ENCODE peak calls at places on chromosomes 7 and 10, in ten cellular contexts. O is H1; Z is GM23248; Y is CD8-positive, alpha-beta memory T cell; V is iPS DF 6.9; F is colonic mucosa; X is mammary epithelial cell; A is tibial artery; G is small intestine; K is ovary. W is an unnamed sample.
A peak's percentile ranks its signal among the peaks of the same experiment; 100 is the strongest.

GRCh38 chr7:2032876-2033407 is 199.8 kb downstream of the MAD1L1 start:
- DNase-seq in O (no peak), Z (no peak), Y (no peak), V (no peak), F (no peak), X (no peak), A (no peak), G (no peak), K (peak; percentile 17), W (no peak)

GRCh38 chr10:3886666-3887251 is 101.8 kb upstream of the KLF6 start:
- DNase-seq in O (no peak), Z (peak; percentile 94), Y (no peak), V (no peak), F (no peak), X (peak; percentile 92), A (peak; percentile 56), G (peak; percentile 90), K (peak; percentile 32), W (peak; percentile 70)

GRCh38 chr7:24199978-24200377 is 84.0 kb upstream of the NPY start:
- DNase-seq in O (no peak), Z (no peak), Y (no peak), V (no peak), F (no peak), X (no peak), A (no peak), G (no peak), K (no peak), W (no peak)

GRCh38 chr10:75229961-75230360 is 5.8 kb downstream of the COMTD1 start:
- DNase-seq in O (no peak), Z (peak; percentile 69), Y (no peak), V (no peak), F (no peak), X (no peak), A (no peak), G (no peak), K (no peak), W (peak; percentile 23)

GRCh38 chr10:77865585-77866324 is 60.8 kb downstream of the DLG5 start:
- DNase-seq in O (no peak), Z (no peak), Y (no peak), V (no peak), F (peak; percentile 70), X (no peak), A (no peak), G (no peak), K (no peak), W (no peak)

GRCh38 chr10:131979821-131980270 is 1.9 kb downstream of the BNIP3 start:
- DNase-seq in O (no peak), Z (peak; percentile 75), Y (no peak), V (no peak), F (no peak), X (no peak), A (no peak), G (no peak), K (peak; percentile 55), W (peak; percentile 59)

GRCh38 chr10:70341016-70341415 is 41.4 kb downstream of the LRRC20 start:
- DNase-seq in O (no peak), Z (no peak), Y (no peak), V (no peak), F (no peak), X (no peak), A (no peak), G (no peak), K (no peak), W (no peak)

GRCh38 chr10:70656489-70656888 is 15.8 kb upstream of the ADAMTS14 start:
- DNase-seq in O (no peak), Z (peak; percentile 99), Y (no peak), V (no peak), F (no peak), X (peak; percentile 99), A (no peak), G (no peak), K (no peak), W (peak; percentile 68)

GRCh38 chr7:134701272-134701671 is 54.6 kb downstream of the BPGM start:
- DNase-seq in O (no peak), Z (peak; percentile 63), Y (no peak), V (peak; percentile 29), F (no peak), X (no peak), A (no peak), G (no peak), K (no peak), W (no peak)

GRCh38 chr10:73644015-73644743 is 2.9 kb upstream of the MYOZ1 start:
- DNase-seq in O (peak; percentile 63), Z (peak; percentile 84), Y (peak; percentile 27), V (no peak), F (peak; percentile 59), X (peak; percentile 31), A (peak; percentile 58), G (peak; percentile 65), K (peak; percentile 50), W (no peak)

GRCh38 chr7:140656548-140657515 is 15.9 kb upstream of the ADCK2 start:
- DNase-seq in O (no peak), Z (peak; percentile 79), Y (no peak), V (no peak), F (peak; percentile 89), X (peak; percentile 83), A (peak; percentile 55), G (peak; percentile 88), K (peak; percentile 26), W (no peak)

GRCh38 chr7:18577096-18577771 is 81.7 kb downstream of the HDAC9 start:
- DNase-seq in O (no peak), Z (no peak), Y (no peak), V (no peak), F (no peak), X (no peak), A (no peak), G (no peak), K (no peak), W (no peak)

GRCh38 chr7:139068543-139069399 is 32.9 kb upstream of the ZC3HAV1L start:
- DNase-seq in O (no peak), Z (no peak), Y (no peak), V (no peak), F (no peak), X (no peak), A (no peak), G (no peak), K (no peak), W (no peak)
- H3K36me3 ChIP-seq in O (peaks cover 5% of the 10 kb centered on the region), Z (peaks cover 28% of the 10 kb centered on the region), Y (peaks cover 72% of the 10 kb centered on the region), V (peaks cover 21% of the 10 kb centered on the region), F (peaks cover 16% of the 10 kb centered on the region), X (peaks cover 46% of the 10 kb centered on the region), A (peaks cover 49% of the 10 kb centered on the region), G (peaks cover 37% of the 10 kb centered on the region), K (no peaks in the 10 kb centered on the region), W (peaks cover 42% of the 10 kb centered on the region)

GRCh38 chr7:144835668-144836544 is at the start of gene TPK1:
- DNase-seq in O (peak; percentile 84), Z (peak; percentile 94), Y (peak; percentile 79), V (peak; percentile 82), F (peak; percentile 91), X (peak; percentile 85), A (peak; percentile 86), G (peak; percentile 95), K (peak; percentile 89), W (peak; percentile 89)

GRCh38 chr7:144835166-144835611 is 664 bp downstream of the TPK1 start:
- DNase-seq in O (no peak), Z (peak; percentile 72), Y (no peak), V (no peak), F (peak; percentile 39), X (peak; percentile 20), A (peak; percentile 37), G (peak; percentile 54), K (peak; percentile 37), W (peak; percentile 79)

GRCh38 chr7:144834516-144835165 is 1.2 kb downstream of the TPK1 start:
- DNase-seq in O (no peak), Z (peak; percentile 68), Y (no peak), V (no peak), F (peak; percentile 61), X (no peak), A (peak; percentile 44), G (peak; percentile 66), K (no peak), W (no peak)

GRCh38 chr7:144830811-144831210 is 5.0 kb downstream of the TPK1 start:
- DNase-seq in O (no peak), Z (peak; percentile 44), Y (no peak), V (no peak), F (no peak), X (no peak), A (no peak), G (no peak), K (no peak), W (no peak)

DNA sequence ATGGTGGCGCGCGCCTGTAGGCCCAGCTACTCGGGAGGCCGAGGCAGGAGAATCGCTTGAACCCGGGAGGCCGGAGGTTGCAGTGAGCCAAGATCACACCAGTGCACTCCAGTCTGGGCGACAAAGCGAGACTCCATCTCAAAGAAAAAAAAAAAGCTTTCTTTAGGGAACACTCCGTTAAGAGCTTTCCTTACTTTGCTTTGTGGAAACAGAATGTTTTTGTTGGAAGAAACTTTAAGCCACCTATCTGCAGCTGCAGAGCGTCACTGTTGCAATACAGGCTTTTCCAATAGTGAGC is 641 bp upstream of the TPK1 start:
- DNase-seq in O (no peak), Z (no peak), Y (no peak), V (no peak), F (no peak), X (no peak), A (no peak), G (no peak), K (no peak), W (no peak)
- H3K4me3 ChIP-seq in O (peak overlapping the region; percentile 81), Z (no peak overlapping the region), Y (peak overlapping the region; percentile 98), V (no peak overlapping the region), F (peak overlapping the region; percentile 64), X (no peak overlapping the region), A (peak overlapping the region; percentile 91), G (no peak overlapping the region), K (peak overlapping the region; percentile 64), W (peak overlapping the region; percentile 71)

GRCh38 chr7:70177166-70177565 is 578.9 kb downstream of the AUTS2 start:
- DNase-seq in O (no peak), Z (peak; percentile 93), Y (no peak), V (no peak), F (no peak), X (no peak), A (no peak), G (no peak), K (no peak), W (no peak)
- H3K4me1 ChIP-seq in O (peaks cover 8% of the 10 kb centered on the region), Z (peaks cover 26% of the 10 kb centered on the region), Y (no peaks in the 10 kb centered on the region), V (no peaks in the 10 kb centered on the region), F (no peaks in the 10 kb centered on the region), X (no peaks in the 10 kb centered on the region), A (no peaks in the 10 kb centered on the region), G (no peaks in the 10 kb centered on the region), K (no peaks in the 10 kb centered on the region), W (no peaks in the 10 kb centered on the region)

GRCh38 chr7:99897688-99898357 is 21.0 kb upstream of the OR2AE1 start:
- DNase-seq in O (no peak), Z (no peak), Y (no peak), V (no peak), F (no peak), X (no peak), A (no peak), G (no peak), K (no peak), W (no peak)

GRCh38 chr7:99894738-99895137 is 17.9 kb upstream of the OR2AE1 start:
- DNase-seq in O (no peak), Z (no peak), Y (no peak), V (no peak), F (no peak), X (no peak), A (no peak), G (no peak), K (no peak), W (no peak)

GRCh38 chr7:99898836-99899235 is 20.5 kb downstream of the TRIM4 start:
- DNase-seq in O (no peak), Z (no peak), Y (no peak), V (no peak), F (no peak), X (no peak), A (no peak), G (no peak), K (no peak), W (no peak)

GRCh38 chr7:99901581-99901980 is 17.7 kb downstream of the TRIM4 start:
- DNase-seq in O (no peak), Z (no peak), Y (no peak), V (no peak), F (no peak), X (no peak), A (no peak), G (no peak), K (no peak), W (no peak)

GRCh38 chr7:99899830-99900519 is 19.4 kb downstream of the TRIM4 start:
- DNase-seq in O (no peak), Z (no peak), Y (no peak), V (no peak), F (no peak), X (no peak), A (no peak), G (no peak), K (no peak), W (no peak)
- H3K36me3 ChIP-seq in O (no peaks in the 10 kb centered on the region), Z (peaks cover 44% of the 10 kb centered on the region), Y (peaks cover 35% of the 10 kb centered on the region), V (peaks cover 11% of the 10 kb centered on the region), F (peaks cover 9% of the 10 kb centered on the region), X (peaks cover 25% of the 10 kb centered on the region), A (peaks cover 53% of the 10 kb centered on the region), G (peaks cover 13% of the 10 kb centered on the region), K (no peaks in the 10 kb centered on the region), W (peaks cover 29% of the 10 kb centered on the region)